ENCODE peak calls at places on chromosomes 2 and 18, in six cellular contexts. W is sigmoid colon, O is SK-N-SH, P is endothelial cell of umbilical vein, G is HL-60, I is GM12878. M is an unnamed sample.

GRCh38 chr2:66469219-66469902 is 34.4 kb downstream of the MEIS1 start:
- DNase-seq in W (no peak), O (no peak), P (no peak), G (no peak), I (no peak), M (no peak)

GRCh38 chr2:124193706-124194105 is 168.6 kb downstream of the CNTNAP5 start:
- DNase-seq in W (no peak), O (no peak), P (no peak), G (no peak), I (no peak), M (no peak)

GRCh38 chr2:43057026-43057741 is 169.2 kb downstream of the ZFP36L2 start:
- DNase-seq in W (peak), O (peak), P (no peak), G (no peak), I (no peak), M (no peak)

GRCh38 chr2:121888189-121888557 is 132.7 kb downstream of the TSN start:
- DNase-seq in W (no peak), O (no peak), P (no peak), G (no peak), I (no peak), M (no peak)

GRCh38 chr18:67525328-67526110 is 9.0 kb upstream of the DSEL start:
- DNase-seq in W (peak), O (no peak), P (peak), G (no peak), I (no peak), M (no peak)

GRCh38 chr2:148534416-148535205 is 109.9 kb upstream of the EPC2 start:
- DNase-seq in W (no peak), O (peak), P (no peak), G (no peak), I (no peak), M (no peak)

GRCh38 chr2:7508220-7508943 is 591.2 kb downstream of the RNF144A start:
- DNase-seq in W (no peak), O (peak), P (no peak), G (no peak), I (no peak), M (no peak)

GRCh38 chr2:68715353-68716041 is 19.1 kb upstream of the ARHGAP25 start:
- DNase-seq in W (no peak), O (peak), P (peak), G (peak), I (peak), M (no peak)

GRCh38 chr18:47246027-47246971 is 5.2 kb downstream of the SKOR2 start:
- DNase-seq in W (no peak), O (no peak), P (no peak), G (no peak), I (no peak), M (peak)

GRCh38 chr18:62280058-62280457 is 45.1 kb upstream of the TNFRSF11A start:
- DNase-seq in W (no peak), O (no peak), P (no peak), G (no peak), I (no peak), M (no peak)

GRCh38 chr18:76264851-76265250 is 230.2 kb downstream of the ZNF516 start:
- DNase-seq in W (no peak), O (no peak), P (no peak), G (no peak), I (no peak), M (no peak)

GRCh38 chr2:234403751-234404150 is 93.1 kb downstream of the ARL4C start:
- DNase-seq in W (no peak), O (no peak), P (no peak), G (no peak), I (no peak), M (no peak)

GRCh38 chr2:132984731-132985130 is 314.7 kb upstream of the LYPD1 start:
- DNase-seq in W (no peak), O (no peak), P (no peak), G (no peak), I (no peak), M (no peak)

DNA sequence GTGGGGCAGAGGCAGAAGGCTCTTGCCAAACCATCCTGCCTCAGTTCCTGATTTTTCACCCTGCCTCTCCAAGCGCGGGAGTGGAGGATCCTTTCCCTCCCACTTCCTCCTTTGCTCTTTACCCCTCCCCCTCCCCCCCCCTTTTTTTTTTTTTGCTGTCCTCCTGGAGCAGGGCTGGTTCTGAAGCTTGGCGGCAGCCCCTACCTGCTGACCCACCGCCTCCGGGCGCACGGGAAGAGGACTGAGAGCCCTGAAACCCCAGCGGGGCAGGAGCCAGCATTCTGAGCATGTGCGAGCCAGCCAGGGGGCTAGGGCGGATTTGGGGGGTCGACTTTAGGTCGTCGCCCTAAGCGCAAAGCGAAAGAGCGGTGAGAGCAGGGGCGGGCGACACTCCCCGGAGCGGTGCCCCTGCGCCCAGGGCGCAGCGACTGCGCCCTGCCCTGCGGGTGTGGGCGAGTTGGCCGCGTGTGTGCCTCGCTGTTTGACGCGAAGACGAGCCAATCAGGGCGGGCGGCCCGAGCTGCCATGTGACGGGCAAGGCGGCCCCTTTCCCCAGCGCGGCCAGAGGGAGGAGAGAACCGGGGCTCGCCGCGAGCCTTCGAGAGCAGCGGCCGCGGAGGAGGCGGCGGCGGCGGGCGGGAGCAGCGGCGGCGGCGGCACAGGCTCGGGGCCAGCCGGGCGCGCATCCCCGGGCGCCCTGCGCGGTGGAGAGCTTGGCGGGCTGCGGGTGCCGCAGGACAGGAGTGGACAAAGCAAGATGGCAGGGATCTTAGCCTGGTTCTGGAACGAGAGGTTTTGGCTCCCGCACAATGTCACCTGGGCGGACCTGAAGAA is at the start of gene CERS6:
- DNase-seq in W (peak), O (peak), P (peak), G (peak), I (peak), M (no peak)
- TF ChIP-seq POLR2AphosphoS5 in W (peak), O (peak), P (peak), G (peak), I (peak), M (peak)

GRCh38 chr2:216503697-216504375 is 5.2 kb downstream of the RPL37A start:
- DNase-seq in W (no peak), O (no peak), P (no peak), G (no peak), I (no peak), M (no peak)

GRCh38 chr2:216500572-216500971 is 1.9 kb downstream of the RPL37A start:
- DNase-seq in W (no peak), O (no peak), P (no peak), G (no peak), I (no peak), M (no peak)

GRCh38 chr2:216499641-216500218 is 1.1 kb downstream of the RPL37A start:
- DNase-seq in W (no peak), O (no peak), P (no peak), G (no peak), I (no peak), M (no peak)

GRCh38 chr2:216502776-216503629 is 4.4 kb downstream of the RPL37A start:
- DNase-seq in W (no peak), O (no peak), P (no peak), G (no peak), I (no peak), M (no peak)

DNA sequence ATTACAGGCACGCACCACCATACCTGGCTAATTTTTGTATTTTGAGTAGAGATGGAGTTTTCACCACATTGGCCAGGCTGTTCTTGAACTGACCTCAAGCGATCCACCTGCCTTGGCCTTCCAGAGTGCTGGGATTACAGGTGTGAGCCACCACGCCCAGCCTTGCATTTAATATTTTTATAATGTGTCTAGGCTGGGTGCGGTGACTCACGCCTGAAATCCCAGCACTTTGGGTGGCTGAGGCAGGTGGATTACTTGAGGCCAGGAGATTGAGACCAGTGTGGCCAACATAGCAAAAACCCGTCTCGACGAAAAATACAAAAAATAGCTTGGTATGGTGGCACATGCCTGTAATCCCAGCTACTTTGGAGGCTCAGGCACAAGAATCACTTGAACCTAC is 3.2 kb downstream of the RPL37A start:
- DNase-seq in W (no peak), O (no peak), P (no peak), G (no peak), I (no peak), M (no peak)
- TF ChIP-seq POLR2AphosphoS5 in W (no peak), O (no peak), P (no peak), G (no peak), I (no peak), M (no peak)

GRCh38 chr2:237962432-237963084 is 4.3 kb upstream of the UBE2F start:
- DNase-seq in W (no peak), O (no peak), P (no peak), G (no peak), I (no peak), M (no peak)

GRCh38 chr2:237966250-237966564 is 607 bp upstream of the UBE2F start:
- DNase-seq in W (no peak), O (no peak), P (no peak), G (no peak), I (no peak), M (no peak)

GRCh38 chr2:237964194-237964577 is 2.6 kb upstream of the UBE2F start:
- DNase-seq in W (no peak), O (no peak), P (no peak), G (no peak), I (no peak), M (no peak)

GRCh38 chr2:237966565-237967462 is at the start of gene UBE2F:
- DNase-seq in W (peak), O (peak), P (peak), G (peak), I (peak), M (peak)

DNA sequence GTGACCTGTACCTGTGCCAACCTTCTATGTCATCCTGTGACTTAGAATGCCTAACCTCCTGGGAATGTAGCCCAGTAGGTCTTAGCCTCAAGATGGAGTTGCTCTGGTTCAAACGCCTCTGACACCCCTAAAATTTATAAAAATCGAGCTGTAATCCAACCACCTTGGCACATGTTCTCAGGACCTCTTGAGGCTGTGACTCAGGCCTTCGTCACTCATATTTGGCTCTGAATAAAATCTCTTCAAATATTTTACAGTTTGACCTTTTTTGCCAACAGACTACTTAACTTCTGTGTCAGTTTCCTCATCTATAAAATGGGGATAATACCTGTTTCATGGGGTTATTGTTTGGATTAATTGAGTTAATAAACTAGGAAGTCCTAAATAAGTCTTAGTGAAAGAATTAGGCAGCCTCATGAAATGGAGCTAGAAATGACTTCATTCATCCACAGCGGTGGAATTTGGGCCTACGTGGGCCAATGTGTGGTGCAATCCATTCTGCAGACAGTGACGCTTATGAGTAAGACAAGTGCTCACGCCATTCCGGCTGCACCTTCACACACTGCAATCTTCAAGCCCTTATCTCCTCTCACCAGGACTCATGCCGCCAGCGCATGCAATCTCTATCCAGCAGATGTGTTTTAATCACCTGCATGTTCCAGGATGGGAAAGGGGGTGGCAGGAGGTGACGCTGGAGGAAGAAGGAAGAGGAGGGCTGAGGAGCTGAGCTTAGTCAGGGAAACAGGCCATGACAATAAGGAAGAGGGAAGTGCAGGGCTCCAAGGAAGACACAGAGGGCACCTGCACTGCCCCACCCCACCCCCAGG is 2.0 kb upstream of the UBE2F start:
- DNase-seq in W (no peak), O (no peak), P (no peak), G (no peak), I (no peak), M (no peak)
- TF ChIP-seq POLR2AphosphoS5 in W (no peak), O (no peak), P (no peak), G (no peak), I (no peak), M (no peak)

DNA sequence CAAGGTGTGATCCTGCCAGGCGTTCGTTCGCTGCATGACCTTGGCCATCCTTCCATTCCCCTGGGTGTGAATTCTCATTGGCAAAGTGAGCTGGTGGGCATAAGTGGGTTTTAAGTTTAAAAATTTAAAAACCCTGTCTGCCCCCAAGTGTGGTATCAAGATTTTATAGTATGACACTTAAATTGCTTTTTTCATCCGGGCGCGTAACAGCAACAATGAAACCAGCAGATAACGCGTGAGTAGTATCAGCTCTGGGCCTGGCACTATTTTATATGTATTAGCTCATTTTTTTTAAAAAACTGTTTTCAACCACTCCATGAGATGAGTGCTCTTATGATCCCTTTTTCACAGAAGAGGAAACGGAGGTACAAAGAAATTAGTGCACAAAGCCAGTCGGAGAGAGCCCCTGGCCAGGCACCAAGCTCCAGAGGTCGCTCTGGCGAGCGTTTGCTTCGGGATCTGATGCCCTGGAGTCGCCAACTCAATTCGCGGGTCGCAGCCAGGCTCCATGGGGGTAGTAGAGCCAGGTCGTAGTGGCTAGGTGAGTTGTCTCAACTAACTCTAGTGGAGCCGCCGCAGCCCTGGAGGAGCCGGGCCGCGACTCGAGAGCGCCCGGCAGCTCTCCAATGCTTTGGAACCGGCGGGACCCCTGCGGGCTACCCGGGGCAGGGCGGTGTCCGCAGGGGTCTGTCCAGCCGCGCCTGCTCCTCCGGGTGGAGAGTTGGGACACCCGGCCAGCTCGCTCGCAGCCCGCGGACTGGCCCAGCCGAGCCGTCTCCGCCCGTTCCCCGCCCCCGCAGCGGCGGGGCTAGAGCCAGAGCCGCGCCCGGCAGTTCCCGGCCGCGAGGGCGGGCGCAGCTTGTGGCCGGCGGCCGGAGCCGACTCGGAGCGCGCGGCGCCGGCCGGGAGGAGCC is at the start of gene IL1R1:
- DNase-seq in W (peak), O (peak), P (peak), G (peak), I (no peak), M (no peak)
- TF ChIP-seq POLR2AphosphoS5 in W (peak), O (no peak), P (peak), G (no peak), I (no peak), M (peak)

GRCh38 chr2:159285433-159285832 is 1.1 kb downstream of the WDSUB1 start:
- DNase-seq in W (no peak), O (no peak), P (no peak), G (no peak), I (no peak), M (no peak)

GRCh38 chr2:159287733-159288132 is 1.2 kb upstream of the WDSUB1 start:
- DNase-seq in W (no peak), O (no peak), P (no peak), G (no peak), I (no peak), M (no peak)

GRCh38 chr2:159283529-159283928 is 3.0 kb downstream of the WDSUB1 start:
- DNase-seq in W (no peak), O (no peak), P (no peak), G (no peak), I (no peak), M (no peak)

GRCh38 chr2:159286709-159287441 is 372 bp upstream of the WDSUB1 start:
- DNase-seq in W (peak), O (peak), P (peak), G (peak), I (peak), M (peak)

DNA sequence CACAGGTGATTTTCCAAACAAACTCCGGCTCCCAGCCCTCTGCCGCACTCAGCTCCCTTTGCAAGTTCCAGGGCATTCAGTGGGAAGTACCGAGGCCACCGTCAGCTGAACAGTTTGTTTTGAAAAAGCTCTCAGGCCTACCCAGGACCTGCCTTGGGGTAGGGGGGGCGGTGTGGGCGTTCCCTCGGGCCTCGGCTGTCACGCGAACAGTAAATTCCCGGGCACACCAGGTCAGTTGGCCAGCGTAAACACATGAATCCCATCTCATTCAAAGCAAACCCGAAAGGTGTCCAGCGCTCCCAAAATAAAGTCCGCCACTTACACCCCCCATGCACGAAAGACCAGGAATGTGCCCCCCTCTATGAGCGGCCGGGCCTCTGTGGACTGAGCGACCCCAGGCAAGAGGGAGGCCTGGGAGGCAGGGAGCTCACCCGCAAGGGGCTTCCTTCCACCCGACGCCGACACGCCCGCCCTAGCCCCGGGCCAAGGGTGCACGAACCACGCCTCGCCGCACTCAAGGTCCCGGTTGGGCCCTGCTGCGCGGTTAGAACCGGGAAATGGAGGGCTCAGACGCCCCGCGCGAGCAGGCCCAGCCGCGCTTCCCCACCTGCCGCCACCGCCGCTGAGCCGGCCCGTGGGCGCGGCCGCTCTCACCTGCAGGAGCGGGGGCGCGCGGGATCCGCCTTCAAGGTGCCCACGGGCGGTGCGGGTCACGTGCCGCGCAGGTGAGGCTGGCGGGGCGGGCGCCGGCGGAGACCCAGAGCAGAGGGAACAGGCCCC is at the start of gene WDSUB1:
- DNase-seq in W (peak), O (peak), P (peak), G (peak), I (no peak), M (no peak)
- TF ChIP-seq POLR2AphosphoS5 in W (no peak), O (no peak), P (no peak), G (no peak), I (no peak), M (peak)

GRCh38 chr2:224098473-224098872 is 59.4 kb upstream of the SERPINE2 start:
- DNase-seq in W (no peak), O (no peak), P (no peak), G (no peak), I (no peak), M (no peak)

GRCh38 chr2:224101820-224102630 is 62.9 kb upstream of the SERPINE2 start:
- DNase-seq in W (no peak), O (no peak), P (no peak), G (peak), I (no peak), M (no peak)

GRCh38 chr2:224103603-224104002 is 64.5 kb upstream of the SERPINE2 start:
- DNase-seq in W (no peak), O (no peak), P (no peak), G (no peak), I (no peak), M (no peak)

GRCh38 chr2:224104668-224105386 is 65.7 kb upstream of the SERPINE2 start:
- DNase-seq in W (no peak), O (no peak), P (no peak), G (no peak), I (no peak), M (no peak)

DNA sequence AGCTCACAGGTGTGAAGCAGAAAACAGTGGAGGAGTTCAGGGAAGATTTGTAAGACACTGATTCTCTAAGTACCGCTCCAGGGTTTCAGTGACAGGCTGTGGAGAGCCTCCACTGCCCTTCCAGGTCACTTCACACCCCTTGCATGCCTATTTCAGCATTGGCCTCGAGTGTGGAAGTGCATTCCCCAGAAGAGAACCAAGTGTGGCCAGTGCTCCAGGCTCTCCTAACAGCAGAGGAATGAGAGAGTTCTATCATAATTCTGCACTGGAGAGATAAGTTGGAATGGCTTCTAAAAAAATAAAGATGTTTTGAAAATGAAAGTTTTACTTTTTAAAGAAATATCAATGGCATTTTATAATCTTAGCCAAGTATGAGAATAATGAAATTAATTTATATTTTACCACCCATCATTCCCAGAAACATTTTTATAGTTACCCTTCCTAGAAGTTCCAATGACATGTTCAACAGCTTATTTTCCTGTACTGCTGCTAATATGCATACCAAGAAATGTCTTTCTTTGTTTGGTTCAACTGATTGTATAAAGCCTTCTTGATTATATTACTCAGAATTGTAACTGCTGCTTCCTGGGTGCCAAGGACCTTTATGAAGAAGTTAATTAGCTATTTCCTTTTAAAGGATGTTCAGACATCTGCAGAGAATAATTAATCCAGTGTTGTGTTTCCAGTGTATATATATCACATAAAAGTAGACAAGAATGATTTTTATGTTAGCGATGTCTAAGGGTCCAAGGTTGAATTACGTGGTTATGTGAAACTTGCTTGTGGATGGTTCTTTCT is 61.0 kb upstream of the SERPINE2 start:
- DNase-seq in W (no peak), O (no peak), P (no peak), G (no peak), I (no peak), M (no peak)
- TF ChIP-seq POLR2AphosphoS5 in W (no peak), O (no peak), P (no peak), G (no peak), I (no peak), M (no peak)

M was measured in vagina.